ENCODE peak calls at places on chromosomes 5 and 9, in six cellular contexts. M is fibroblast of lung, R is suprapubic skin, F is body of pancreas, K is MM.1S, Y is AG10803. O is an unnamed sample.
A peak's percentile ranks its signal among the peaks of the same experiment; 100 is the strongest.

GRCh38 chr5:173645437-173645807 is 29.0 kb upstream of the BOD1 start:
- DNase-seq in Y (peak; percentile 54), F (no peak), R (no peak), M (peak; percentile 69), K (no peak), O (no peak)

GRCh38 chr5:50302815-50303490 is 138.1 kb downstream of the EMB start:
- DNase-seq in Y (no peak), K (no peak), R (no peak), F (no peak), M (peak; percentile 62), O (no peak)

GRCh38 chr5:65809817-65810531 is 88.0 kb downstream of the NLN start:
- DNase-seq in F (no peak), R (peak; percentile 71), K (no peak), M (peak; percentile 96), Y (peak; percentile 84), O (no peak)

GRCh38 chr9:95923794-95924193 is 48.3 kb downstream of the ERCC6L2 start:
- DNase-seq in K (no peak), M (no peak), Y (no peak), R (no peak), F (no peak), O (no peak)

GRCh38 chr5:180141068-180141660 is 67.8 kb downstream of the RASGEF1C start:
- DNase-seq in Y (no peak), K (no peak), F (no peak), M (no peak), R (peak; percentile 40), O (no peak)

GRCh38 chr5:72231989-72232703 is 87.9 kb downstream of the MRPS27 start:
- DNase-seq in Y (no peak), K (no peak), M (peak; percentile 79), R (no peak), F (no peak), O (no peak)

GRCh38 chr5:1008451-1009358 is at the start of gene NKD2:
- DNase-seq in R (peak; percentile 71), M (no peak), Y (no peak), F (peak; percentile 32), K (peak; percentile 44), O (peak; percentile 60)

GRCh38 chr5:90473321-90474234 is 993 bp downstream of the MBLAC2 start:
- DNase-seq in Y (no peak), F (peak; percentile 32), R (no peak), M (peak; percentile 58), K (peak; percentile 20), O (peak; percentile 89)

GRCh38 chr5:170681013-170681433 is 102.5 kb upstream of the GABRP start:
- DNase-seq in M (peak; percentile 37), F (peak; percentile 18), R (no peak), Y (peak; percentile 6), K (peak; percentile 64), O (no peak)

GRCh38 chr9:91427873-91428272 is 4.2 kb upstream of the NFIL3 start:
- DNase-seq in M (peak; percentile 83), F (no peak), K (peak; percentile 63), R (no peak), Y (peak; percentile 63), O (no peak)

GRCh38 chr9:112380102-112380581 is at the start of gene HSDL2:
- DNase-seq in M (peak; percentile 41), K (peak; percentile 52), Y (peak; percentile 35), F (no peak), R (no peak), O (no peak)

GRCh38 chr5:108432024-108432423 is 50.1 kb upstream of the FBXL17 start:
- DNase-seq in M (peak; percentile 46), F (no peak), K (no peak), R (no peak), Y (peak; percentile 37), O (no peak)

GRCh38 chr5:95801961-95802360 is 20.6 kb downstream of the GLRX start:
- DNase-seq in R (no peak), F (no peak), M (no peak), K (no peak), Y (no peak), O (no peak)

GRCh38 chr9:33117306-33117705 is 40.8 kb upstream of the SMU1 start:
- DNase-seq in K (no peak), M (peak; percentile 78), F (no peak), R (peak; percentile 9), Y (peak; percentile 88), O (no peak)

GRCh38 chr5:178191661-178192060 is 4.5 kb upstream of the GMCL2 start:
- DNase-seq in R (no peak), K (no peak), Y (no peak), M (no peak), F (no peak), O (no peak)

GRCh38 chr5:138981131-138981530 is 106.0 kb upstream of the LRRTM2 start:
- DNase-seq in M (peak; percentile 93), F (no peak), Y (peak; percentile 83), K (no peak), R (no peak), O (no peak)

DNA sequence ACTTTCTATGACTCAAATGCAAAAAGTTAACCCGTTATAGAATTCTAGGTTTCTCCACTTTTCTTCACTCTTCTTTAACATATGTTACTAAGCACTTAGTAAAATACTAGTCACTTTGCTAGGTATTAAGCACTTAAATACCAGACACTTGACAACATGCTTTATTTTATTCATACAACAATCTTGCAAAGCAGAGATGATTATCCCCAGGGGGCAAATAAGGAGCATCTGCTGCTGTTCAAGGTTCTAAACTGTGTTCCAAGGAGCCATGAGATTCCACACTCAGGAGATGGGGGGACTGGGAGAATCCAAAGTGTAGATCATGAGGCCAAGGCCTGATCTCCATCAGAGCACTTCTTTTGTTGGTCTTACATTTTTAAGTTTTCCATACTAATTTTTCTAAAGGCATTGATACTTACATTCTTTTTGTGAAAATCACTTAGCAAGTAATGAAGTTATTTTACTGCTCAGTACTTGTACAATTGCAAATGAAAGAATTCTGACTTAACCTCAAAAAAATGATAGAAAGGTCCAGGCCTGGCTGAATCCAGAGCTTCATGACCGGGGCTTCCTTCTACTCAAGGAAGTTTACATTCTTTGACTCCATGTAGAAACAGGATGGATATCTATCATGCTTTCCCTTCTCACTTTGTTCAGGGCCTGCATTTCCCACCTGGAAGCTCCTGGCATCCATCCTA is 504.4 kb upstream of the WWC1 start:
- DNase-seq in M (peak; percentile 75), K (no peak), Y (peak; percentile 87), R (no peak), F (no peak), O (no peak)
- TF ChIP-seq CTCF in M (no peak), K (no peak), Y (no peak), R (no peak), F (no peak), O (no peak)

DNA sequence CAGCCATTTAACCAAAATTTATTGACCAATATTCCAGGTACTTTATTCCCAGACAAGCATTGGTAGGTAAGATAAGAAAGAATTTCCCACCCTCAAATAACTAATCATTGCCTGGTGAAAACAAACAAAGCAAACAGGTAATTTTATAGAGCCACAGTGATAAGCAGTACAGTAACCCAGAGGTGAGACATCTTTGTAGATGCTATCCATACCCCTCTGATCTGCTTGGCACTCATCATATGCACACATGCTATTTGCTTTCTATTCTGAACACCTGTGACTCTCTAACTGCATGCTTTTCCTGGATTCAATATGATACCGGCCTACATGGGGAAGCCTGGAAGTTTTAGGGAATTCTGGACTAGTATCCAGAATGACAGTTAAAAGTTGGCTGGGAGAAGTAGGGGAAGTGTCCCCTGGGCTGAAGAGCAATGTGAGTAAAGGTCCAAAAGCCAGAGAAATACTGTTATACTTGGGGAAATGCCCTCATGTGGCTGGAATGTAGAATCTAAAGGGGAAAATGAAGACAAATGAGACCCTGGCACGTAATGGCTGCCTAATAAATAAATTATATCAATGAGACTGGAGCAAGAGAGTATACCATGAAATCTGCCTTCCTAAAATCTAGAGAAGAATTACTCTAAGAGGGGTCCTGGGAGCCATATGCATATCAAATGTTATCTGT is 243.8 kb upstream of the ADAMTSL1 start:
- DNase-seq in F (no peak), Y (no peak), K (no peak), R (no peak), M (no peak), O (no peak)
- TF ChIP-seq CTCF in F (no peak), Y (no peak), K (no peak), R (no peak), M (no peak), O (peak; percentile 43)

DNA sequence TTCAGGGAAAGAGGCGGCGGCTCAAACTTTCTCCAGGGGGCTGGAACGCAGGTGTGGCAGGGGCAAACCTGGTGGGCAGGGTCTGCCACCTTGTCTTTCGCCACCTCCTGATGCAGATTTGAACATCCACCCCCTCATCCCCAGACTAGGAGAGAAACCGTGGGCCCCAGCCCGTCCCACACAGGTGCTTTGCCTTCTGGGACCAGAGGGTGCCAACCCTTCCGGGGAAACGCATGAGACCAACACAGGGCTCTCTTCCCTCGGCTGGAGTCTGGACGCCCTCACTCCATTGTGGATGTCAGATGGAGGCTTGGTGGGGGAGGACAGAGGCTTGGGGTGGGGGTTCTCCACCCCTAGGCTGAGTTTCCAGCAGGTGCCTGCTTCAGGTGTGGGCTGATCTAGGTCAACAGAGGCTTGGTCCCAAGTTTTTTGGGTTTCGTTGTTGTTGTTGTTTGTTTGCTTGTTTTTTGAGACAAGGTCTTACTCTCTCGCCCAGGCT is 9.6 kb downstream of the C9orf50 start:
- DNase-seq in K (no peak), R (no peak), M (no peak), Y (no peak), F (no peak), O (no peak)
- TF ChIP-seq CTCF in K (no peak), R (no peak), M (no peak), Y (no peak), F (no peak), O (no peak)

GRCh38 chr9:115327441-115328122 is 209.6 kb upstream of the TNC start:
- DNase-seq in F (no peak), R (no peak), K (no peak), Y (peak; percentile 69), M (peak; percentile 62), O (no peak)
- TF ChIP-seq CTCF in F (no peak), R (no peak), K (no peak), Y (no peak), M (no peak), O (no peak)

DNA sequence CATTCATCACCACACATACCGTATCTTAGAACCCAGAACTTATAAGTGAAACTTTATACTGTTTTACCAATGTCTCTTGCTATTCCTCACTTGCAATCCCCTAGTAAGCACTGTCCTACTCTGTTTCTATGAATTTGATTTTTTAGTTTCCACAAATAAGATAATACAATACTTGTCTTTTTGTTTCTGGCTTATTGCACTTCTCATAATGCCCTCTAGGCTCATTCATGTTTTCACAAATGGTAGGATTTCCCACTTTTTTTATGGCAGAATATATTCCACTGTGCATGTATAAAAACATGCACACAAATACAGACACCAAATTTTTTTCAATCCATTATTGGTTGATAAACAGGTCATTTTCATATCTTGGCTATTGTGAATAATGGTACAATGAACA is 1742.3 kb upstream of the NUDT12 start:
- DNase-seq in Y (no peak), R (no peak), F (no peak), K (no peak), M (no peak), O (no peak)
- TF ChIP-seq CTCF in Y (no peak), R (no peak), F (no peak), K (no peak), M (peak; percentile 10), O (peak; percentile 38)

DNA sequence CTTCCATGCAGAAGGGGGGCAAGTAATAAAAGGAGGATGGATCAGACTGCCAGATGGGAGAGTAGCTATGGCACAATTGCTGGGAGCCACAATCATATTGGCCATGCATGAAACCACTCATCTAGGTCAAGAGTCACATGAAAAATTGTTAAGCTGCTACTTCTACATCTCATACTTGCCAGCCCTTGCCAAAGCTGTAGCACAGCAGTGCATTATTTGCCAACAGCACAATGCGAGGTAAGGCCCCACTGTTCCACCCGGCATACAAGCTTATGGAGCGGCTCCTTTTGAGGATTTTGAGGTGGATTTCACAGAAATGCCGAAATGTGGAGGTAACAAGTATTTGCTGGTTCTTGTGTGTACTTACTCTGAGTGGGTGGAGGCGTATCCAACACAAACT is 109.9 kb upstream of the EPB41L4A start:
- DNase-seq in K (no peak), R (no peak), Y (no peak), F (no peak), M (no peak), O (no peak)
- TF ChIP-seq CTCF in K (no peak), R (no peak), Y (no peak), F (no peak), M (no peak), O (no peak)

O was measured in chondrocyte.